ENCODE peak calls at places on chromosomes 4 and X, in eight cellular contexts. L is gastrocnemius medialis, Y is endothelial cell of umbilical vein, U is MM.1S, R is Caco-2, C is Peyer's patch, Q is spleen, K is stomach. S is an unnamed sample.

GRCh38 chr4:20256381-20256881 is 4.7 kb downstream of the SLIT2 start:
- DNase-seq in Q (no peak), U (no peak), L (no peak), C (no peak), K (no peak), R (no peak), Y (peak; percentile 34), S (no peak)

GRCh38 chr4:147984778-147985138 is 252.9 kb downstream of the ARHGAP10 start:
- DNase-seq in Q (no peak), K (no peak), R (no peak), C (no peak), Y (no peak), U (no peak), L (no peak), S (no peak)

GRCh38 chr4:61795998-61796397 is 595.9 kb downstream of the ADGRL3 start:
- DNase-seq in U (no peak), K (no peak), L (no peak), Q (no peak), C (no peak), Y (no peak), R (no peak), S (no peak)

GRCh38 chrX:150983526-150984163 is 510 bp downstream of the HMGB3 start:
- DNase-seq in C (no peak), Y (peak; percentile 1), Q (no peak), K (no peak), L (no peak), R (peak; percentile 1), U (peak; percentile 10), S (no peak)

GRCh38 chr4:110119880-110120279 is 78.5 kb downstream of the ELOVL6 start:
- DNase-seq in Q (no peak), K (no peak), L (no peak), C (no peak), R (no peak), U (no peak), Y (peak; percentile 40), S (no peak)

GRCh38 chr4:161419822-161420221 is 744.0 kb downstream of the FSTL5 start:
- DNase-seq in R (peak; percentile 7), Y (peak; percentile 25), Q (no peak), L (no peak), U (no peak), C (no peak), K (no peak), S (no peak)

GRCh38 chrX:53594354-53594753 is 92.2 kb downstream of the HUWE1 start:
- DNase-seq in Y (no peak), K (no peak), Q (no peak), L (no peak), U (no peak), C (no peak), R (no peak), S (no peak)

GRCh38 chr4:26346203-26346620 is 25.4 kb downstream of the RBPJ start:
- DNase-seq in C (no peak), Q (no peak), L (no peak), R (no peak), U (no peak), K (peak; percentile 40), Y (peak; percentile 55), S (no peak)

GRCh38 chr4:84582988-84583870 is at the start of gene CDS1:
- DNase-seq in K (peak; percentile 77), C (peak; percentile 20), Q (peak; percentile 86), U (no peak), Y (no peak), R (peak; percentile 60), L (no peak), S (no peak)

GRCh38 chrX:39757971-39758370 is 339.8 kb downstream of the BCOR start:
- DNase-seq in Q (no peak), L (no peak), U (no peak), Y (peak; percentile 87), R (no peak), K (no peak), C (no peak), S (no peak)

GRCh38 chrX:115448146-115448545 is 112.8 kb upstream of the PLS3 start:
- DNase-seq in C (no peak), U (no peak), K (no peak), L (no peak), Y (no peak), Q (no peak), R (no peak), S (no peak)

GRCh38 chr4:172648471-172648870 is 520.1 kb upstream of the GALNT7 start:
- DNase-seq in K (no peak), L (no peak), R (no peak), Q (no peak), U (peak; percentile 68), C (no peak), Y (no peak), S (no peak)

GRCh38 chr4:174919886-174920423 is 1.8 kb downstream of the ADAM29 start:
- DNase-seq in C (no peak), Y (no peak), Q (no peak), L (no peak), K (no peak), U (no peak), R (no peak), S (no peak)

GRCh38 chr4:71765349-71765748 is 18.5 kb downstream of the GC start:
- DNase-seq in C (no peak), Q (no peak), R (no peak), U (no peak), K (no peak), L (no peak), Y (no peak), S (no peak)

GRCh38 chr4:176150283-176150682 is 45.1 kb downstream of the SPATA4 start:
- DNase-seq in Y (peak; percentile 20), Q (no peak), L (no peak), K (no peak), R (peak; percentile 3), C (no peak), U (peak; percentile 27), S (no peak)

GRCh38 chr4:52911684-52912294 is 49.7 kb downstream of the RASL11B start:
- DNase-seq in Y (peak; percentile 76), L (peak; percentile 3), C (peak; percentile 68), K (peak; percentile 84), U (peak; percentile 65), Q (peak; percentile 77), R (peak; percentile 80), S (peak; percentile 48)

GRCh38 chrX:154011376-154012335 is 8.0 kb downstream of the IRAK1 start:
- DNase-seq in Y (no peak), Q (no peak), U (no peak), C (no peak), L (no peak), R (no peak), K (no peak), S (no peak)

GRCh38 chrX:154010330-154011087 is 9.2 kb downstream of the IRAK1 start:
- DNase-seq in R (no peak), Y (no peak), U (no peak), C (no peak), L (peak; percentile 62), Q (no peak), K (no peak), S (no peak)

GRCh38 chrX:154013614-154014360 is 5.9 kb downstream of the IRAK1 start:
- DNase-seq in Y (peak; percentile 34), U (no peak), C (no peak), R (peak; percentile 49), K (peak; percentile 41), Q (peak; percentile 87), L (no peak), S (peak; percentile 49)

GRCh38 chrX:154013001-154013421 is 6.7 kb downstream of the IRAK1 start:
- DNase-seq in R (no peak), Q (no peak), K (no peak), L (no peak), C (no peak), U (no peak), Y (no peak), S (no peak)

GRCh38 chrX:154012336-154012991 is 7.2 kb downstream of the IRAK1 start:
- DNase-seq in Y (no peak), R (no peak), U (no peak), Q (no peak), L (no peak), K (no peak), C (no peak), S (no peak)
- H3K36me3 ChIP-seq in Y (no peaks in the 10 kb centered on the region), R (no peaks in the 10 kb centered on the region), U (no peaks in the 10 kb centered on the region), Q (peaks cover 19% of the 10 kb centered on the region), L (no peaks in the 10 kb centered on the region), K (peaks cover 46% of the 10 kb centered on the region), C (no peaks in the 10 kb centered on the region), S (peaks cover 40% of the 10 kb centered on the region)

GRCh38 chrX:131083510-131084142 is 25.5 kb downstream of the ARHGAP36 start:
- DNase-seq in L (no peak), Y (no peak), U (no peak), R (no peak), C (no peak), K (no peak), Q (peak; percentile 58), S (no peak)
- H3K27me3 ChIP-seq in L (peaks cover 17% of the 10 kb centered on the region), Y (peaks cover 5% of the 10 kb centered on the region), U (no peaks in the 10 kb centered on the region), R (no peaks in the 10 kb centered on the region), C (no peaks in the 10 kb centered on the region), K (peaks cover 36% of the 10 kb centered on the region), Q (peaks cover 52% of the 10 kb centered on the region), S (no peaks in the 10 kb centered on the region)

GRCh38 chr4:48175806-48176205 is 41.8 kb upstream of the TXK start:
- DNase-seq in R (no peak), L (no peak), Y (peak; percentile 36), C (no peak), Q (no peak), K (no peak), U (no peak), S (no peak)

GRCh38 chr4:48169636-48170035 is 35.6 kb upstream of the TXK start:
- DNase-seq in Q (no peak), L (no peak), Y (no peak), C (no peak), R (no peak), U (no peak), K (no peak), S (no peak)

GRCh38 chr4:48178931-48179330 is 44.9 kb upstream of the TXK start:
- DNase-seq in U (peak; percentile 93), C (no peak), L (no peak), Q (no peak), K (no peak), R (no peak), Y (no peak), S (no peak)

GRCh38 chr4:48175328-48175727 is 41.3 kb upstream of the TXK start:
- DNase-seq in Q (no peak), C (no peak), Y (no peak), R (no peak), K (no peak), U (no peak), L (no peak), S (no peak)

GRCh38 chr4:48173055-48173991 is 39.3 kb upstream of the TXK start:
- DNase-seq in Y (peak; percentile 18), Q (no peak), C (no peak), L (no peak), K (no peak), U (no peak), R (no peak), S (no peak)
- H3K36me3 ChIP-seq in Y (no peaks in the 10 kb centered on the region), Q (no peaks in the 10 kb centered on the region), C (no peaks in the 10 kb centered on the region), L (no peaks in the 10 kb centered on the region), K (no peaks in the 10 kb centered on the region), U (peaks cover 39% of the 10 kb centered on the region), R (no peaks in the 10 kb centered on the region), S (no peaks in the 10 kb centered on the region)

DNA sequence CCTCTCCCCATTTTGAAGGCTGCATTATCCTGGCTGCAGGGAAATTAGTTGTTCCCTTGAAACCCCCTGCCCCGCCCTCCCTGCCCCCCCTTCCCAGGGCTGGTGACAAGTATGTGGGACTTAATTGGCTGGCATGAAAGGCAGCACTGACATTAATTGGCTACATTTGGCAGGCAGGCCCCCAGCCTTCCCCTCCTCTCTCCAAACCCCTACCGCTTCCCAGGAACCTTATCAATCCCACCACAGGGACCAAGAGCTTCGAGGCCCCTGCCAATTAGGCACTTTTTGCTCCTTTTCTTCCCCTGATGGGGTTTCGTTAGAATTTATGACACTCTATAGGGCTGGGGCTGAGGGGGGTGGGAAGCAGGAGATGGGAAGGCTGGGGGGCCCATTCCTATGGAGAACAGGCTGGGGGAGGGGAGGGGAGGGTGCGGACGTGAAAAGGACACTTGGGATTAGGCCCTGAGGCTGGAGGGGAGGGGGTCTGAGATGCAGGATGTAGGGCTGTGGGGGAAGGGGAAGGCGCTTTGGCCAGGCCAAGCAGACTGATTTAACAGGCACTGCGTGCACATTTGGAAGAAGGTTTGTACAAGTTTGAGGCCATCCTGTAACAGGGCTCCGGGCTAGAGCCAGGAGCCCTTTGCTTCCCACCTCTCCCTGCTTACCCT is 52.2 kb downstream of the EFNB1 start:
- DNase-seq in Q (no peak), L (no peak), U (no peak), K (no peak), C (no peak), R (no peak), Y (no peak), S (no peak)
- H3K27me3 ChIP-seq in Q (no peaks in the 10 kb centered on the region), L (no peaks in the 10 kb centered on the region), U (no peaks in the 10 kb centered on the region), K (no peaks in the 10 kb centered on the region), C (no peaks in the 10 kb centered on the region), R (no peaks in the 10 kb centered on the region), Y (peaks cover 4% of the 10 kb centered on the region), S (no peaks in the 10 kb centered on the region)